ENCODE peak calls at places on chromosomes 3 and 15, in four cellular contexts. R is fibroblast of pulmonary artery; D is CD4-positive, alpha-beta T cell; Q is activated B cell treated with CpG ODN at 0.5 μM for 24 hours. I is an unnamed sample.

GRCh38 chr3:188343894-188344293 is 189.9 kb downstream of the LPP start:
- DNase-seq in R (no peak), D (no peak), Q (no peak), I (no peak)

GRCh38 chr3:18739098-18739431 is 313.9 kb upstream of the SATB1 start:
- DNase-seq in R (no peak), D (no peak), Q (no peak), I (no peak)

GRCh38 chr15:36810656-36811449 is 231.4 kb downstream of the CDIN1 start:
- DNase-seq in R (no peak), D (no peak), Q (no peak), I (no peak)

GRCh38 chr15:47718474-47719440 is 1.5 kb downstream of the SEMA6D start:
- DNase-seq in R (peak; percentile 18), D (no peak), Q (no peak), I (no peak)

GRCh38 chr3:50126287-50127211 is 28.6 kb upstream of the SEMA3F start:
- DNase-seq in R (peak; percentile 70), D (no peak), Q (no peak), I (no peak)

GRCh38 chr3:118863731-118864322 is 170.8 kb downstream of the IGSF11 start:
- DNase-seq in R (no peak), D (no peak), Q (no peak), I (no peak)

GRCh38 chr3:84126160-84126559 is 832.6 kb upstream of the CADM2 start:
- DNase-seq in R (no peak), D (no peak), Q (no peak), I (no peak)

GRCh38 chr3:73024836-73025235 is 28.2 kb downstream of the PPP4R2 start:
- DNase-seq in R (no peak), D (no peak), Q (no peak), I (no peak)

GRCh38 chr15:69852482-69853275 is 245.0 kb downstream of the TLE3 start:
- DNase-seq in R (peak; percentile 71), D (no peak), Q (no peak), I (no peak)

GRCh38 chr3:65732060-65732933 is 306.4 kb downstream of the MAGI1 start:
- DNase-seq in R (peak; percentile 73), D (no peak), Q (no peak), I (no peak)

GRCh38 chr3:111616417-111617105 is 21.4 kb upstream of the ZBED2 start:
- DNase-seq in R (no peak), D (peak; percentile 44), Q (no peak), I (peak; percentile 27)

GRCh38 chr3:44045476-44046275 is 196.0 kb upstream of the TOPAZ1 start:
- DNase-seq in R (no peak), D (peak; percentile 9), Q (peak; percentile 66), I (no peak)

GRCh38 chr3:136516095-136516494 is 236.1 kb downstream of the STAG1 start:
- DNase-seq in R (no peak), D (no peak), Q (no peak), I (no peak)

GRCh38 chr3:89165636-89166312 is 58.4 kb downstream of the EPHA3 start:
- DNase-seq in R (no peak), D (no peak), Q (no peak), I (no peak)

GRCh38 chr3:23913182-23913581 is 3.6 kb downstream of the NKIRAS1 start:
- DNase-seq in R (no peak), D (no peak), Q (no peak), I (no peak)

GRCh38 chr15:62658498-62658897 is 384.0 kb upstream of the TPM1 start:
- DNase-seq in R (no peak), D (no peak), Q (no peak), I (no peak)

GRCh38 chr3:182490601-182491485 is 302.5 kb upstream of the ATP11B start:
- DNase-seq in R (peak; percentile 1), D (no peak), Q (no peak), I (no peak)

GRCh38 chr15:80072285-80072684 is 12.8 kb downstream of the ZFAND6 start:
- DNase-seq in R (peak; percentile 95), D (no peak), Q (no peak), I (no peak)

GRCh38 chr3:138042043-138042442 is 32.1 kb downstream of the CLDN18 start:
- DNase-seq in R (peak; percentile 65), D (no peak), Q (no peak), I (no peak)

GRCh38 chr15:25465835-25466234 is 27.0 kb upstream of the UBE3A start:
- DNase-seq in R (no peak), D (no peak), Q (no peak), I (no peak)

GRCh38 chr3:113825090-113825489 is 13.5 kb upstream of the GRAMD1C start:
- DNase-seq in R (peak; percentile 24), D (no peak), Q (no peak), I (no peak)

GRCh38 chr3:188389711-188390346 is 235.9 kb downstream of the LPP start:
- DNase-seq in R (no peak), D (peak; percentile 4), Q (peak; percentile 29), I (no peak)

GRCh38 chr15:87033056-87033455 is 953.4 kb downstream of the AGBL1 start:
- DNase-seq in R (peak; percentile 2), D (no peak), Q (no peak), I (no peak)

GRCh38 chr15:56765252-56765651 is 31.9 kb upstream of the ZNF280D start:
- DNase-seq in R (peak; percentile 92), D (no peak), Q (no peak), I (no peak)

GRCh38 chr3:175655366-175655765 is 796.2 kb downstream of the NAALADL2 start:
- DNase-seq in R (peak; percentile 58), D (no peak), Q (no peak), I (no peak)

GRCh38 chr15:80779658-80780415 is 667 bp downstream of the CEMIP start:
- DNase-seq in R (peak; percentile 50), D (no peak), Q (no peak), I (no peak)

GRCh38 chr15:60115579-60116415 is 111.7 kb downstream of the FOXB1 start:
- DNase-seq in R (peak; percentile 76), D (no peak), Q (no peak), I (no peak)

GRCh38 chr3:63791974-63792373 is 27.1 kb upstream of the C3orf49 start:
- DNase-seq in R (peak; percentile 76), D (no peak), Q (no peak), I (no peak)
- TF ChIP-seq CTCF in R (peak; percentile 40), D (no peak), Q (no peak), I (no peak)

DNA sequence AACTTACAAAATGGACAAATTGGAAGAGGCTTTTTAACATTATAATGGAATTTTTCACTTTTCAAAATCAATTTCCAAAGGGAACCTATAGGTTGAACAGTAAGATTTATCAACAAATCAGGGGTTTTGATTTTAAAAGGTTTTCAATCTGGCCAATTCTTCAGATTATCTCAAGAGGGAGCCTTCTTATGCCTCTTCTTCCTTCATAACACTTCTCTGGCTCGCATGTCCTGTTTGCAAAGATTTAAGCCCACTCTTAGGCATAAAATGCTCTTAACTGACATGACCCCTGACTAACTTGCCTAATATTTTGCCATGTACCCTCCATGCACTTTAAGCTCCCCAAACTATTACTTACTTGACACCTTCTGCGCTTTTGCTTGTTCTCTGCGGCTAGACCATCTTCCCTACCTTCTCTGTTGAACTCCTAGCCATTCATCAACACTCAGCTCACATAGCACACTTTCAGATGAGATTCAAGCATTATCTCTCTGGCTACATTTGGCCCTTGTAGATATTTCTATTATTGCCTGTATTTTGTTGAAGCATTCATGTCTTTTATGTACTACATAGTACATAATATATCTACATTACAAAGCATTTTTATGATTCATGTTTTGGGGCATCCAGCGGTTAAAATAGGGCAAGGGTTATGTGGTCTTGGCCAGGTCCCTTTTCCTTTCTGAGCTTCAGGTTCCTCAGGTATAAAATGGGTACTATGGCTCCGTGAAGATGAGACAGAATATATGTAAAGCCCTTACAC is 1.0 kb upstream of the ARIH1 start:
- DNase-seq in R (peak; percentile 47), D (no peak), Q (no peak), I (no peak)
- TF ChIP-seq CTCF in R (peak; percentile 29), D (peak; percentile 23), Q (no peak), I (peak; percentile 7)

GRCh38 chr3:120907659-120908029 is 361 bp upstream of the STXBP5L start:
- DNase-seq in R (no peak), D (no peak), Q (no peak), I (no peak)
- TF ChIP-seq CTCF in R (no peak), D (no peak), Q (no peak), I (no peak)

DNA sequence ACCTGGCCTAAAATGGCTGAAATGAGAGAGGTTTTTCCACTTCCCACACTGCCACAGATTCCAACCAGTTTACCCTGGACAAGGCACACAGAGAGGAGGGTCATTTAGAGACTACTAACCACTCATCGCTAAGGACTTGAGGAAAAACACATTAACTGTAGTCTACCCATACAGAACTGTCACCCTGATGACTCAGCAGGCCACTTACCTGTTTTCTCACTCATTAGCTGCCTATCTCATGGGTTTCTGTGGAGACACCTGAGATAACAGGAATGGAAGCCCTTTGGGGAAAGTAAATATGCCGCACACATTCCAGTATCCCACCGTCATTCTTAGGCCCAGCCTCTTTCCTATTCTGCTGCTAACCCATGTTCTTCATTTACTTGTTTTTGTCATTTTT is 50.0 kb downstream of the ABCC5 start:
- DNase-seq in R (no peak), D (no peak), Q (no peak), I (no peak)
- TF ChIP-seq CTCF in R (no peak), D (no peak), Q (no peak), I (no peak)

GRCh38 chr3:57863380-57863779 is 107.3 kb downstream of the SLMAP start:
- DNase-seq in R (no peak), D (no peak), Q (no peak), I (no peak)

GRCh38 chr3:57862894-57863293 is 106.8 kb downstream of the SLMAP start:
- DNase-seq in R (no peak), D (no peak), Q (no peak), I (no peak)

GRCh38 chr3:57864853-57865252 is 108.7 kb downstream of the SLMAP start:
- DNase-seq in R (peak; percentile 56), D (no peak), Q (no peak), I (no peak)
- TF ChIP-seq CTCF in R (peak; percentile 59), D (no peak), Q (no peak), I (no peak)

DNA sequence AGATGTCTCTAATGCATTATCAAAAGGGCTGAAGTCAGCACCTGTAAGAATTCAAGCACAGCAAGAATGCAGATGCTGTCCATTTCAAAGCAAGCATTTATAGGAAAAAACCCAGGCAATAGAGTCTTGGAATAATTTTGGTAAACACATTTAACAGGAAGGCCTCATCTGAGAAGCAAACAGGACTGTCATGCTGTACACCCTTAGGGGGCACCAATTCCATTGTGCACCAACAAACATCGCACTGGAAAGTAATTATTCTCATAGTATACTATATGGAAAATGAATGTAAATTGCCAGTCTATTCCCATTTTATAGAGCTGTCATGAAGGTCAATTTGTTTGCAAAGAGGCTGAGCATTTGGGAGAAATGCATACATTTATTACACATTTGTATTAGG is 247.3 kb upstream of the SUCLG2 start:
- DNase-seq in R (no peak), D (no peak), Q (no peak), I (no peak)
- TF ChIP-seq CTCF in R (no peak), D (peak; percentile 64), Q (no peak), I (no peak)

GRCh38 chr3:128094295-128095151 is 29.1 kb downstream of the RUVBL1 start:
- DNase-seq in R (no peak), D (no peak), Q (no peak), I (no peak)
- TF ChIP-seq CTCF in R (no peak), D (no peak), Q (no peak), I (no peak)

I was measured in natural killer cell.